ENCODE peak calls at places on chromosomes 12 and 14, in four cellular contexts. G is CD4-positive, alpha-beta memory T cell; R is NCI-H524; W is stimulated activated CD8-positive, alpha-beta memory T cell treated with anti-CD3 and anti-CD28 coated beads, Interleukin-15, amount 100 ng/mL, for 1 hour. A is an unnamed sample.

GRCh38 chr14:69475194-69475818 is 9.2 kb upstream of the PLEKHD1 start:
- DNase-seq in G (no peak), R (peak), W (no peak), A (no peak)

GRCh38 chr12:56931474-56931978 is 2.7 kb downstream of the SDR9C7 start:
- DNase-seq in G (no peak), R (no peak), W (no peak), A (no peak)

GRCh38 chr14:98685725-98686124 is 586.3 kb downstream of the BCL11B start:
- DNase-seq in G (no peak), R (no peak), W (no peak), A (no peak)

GRCh38 chr12:102602549-102602948 is 122.2 kb upstream of the IGF1 start:
- DNase-seq in G (no peak), R (no peak), W (no peak), A (no peak)

GRCh38 chr14:92832137-92832700 is 38.1 kb downstream of the GOLGA5 start:
- DNase-seq in G (no peak), R (no peak), W (no peak), A (no peak)

GRCh38 chr12:12718853-12719252 is 1.7 kb downstream of the CDKN1B start:
- DNase-seq in G (peak), R (no peak), W (no peak), A (no peak)

GRCh38 chr12:18794000-18794399 is 56.1 kb downstream of the CAPZA3 start:
- DNase-seq in G (no peak), R (no peak), W (no peak), A (no peak)

GRCh38 chr12:132881853-132882252 is 5.6 kb downstream of the CHFR start:
- DNase-seq in G (no peak), R (no peak), W (no peak), A (no peak)

GRCh38 chr14:56379956-56380355 is 199.6 kb upstream of the TMEM260 start:
- DNase-seq in G (no peak), R (no peak), W (no peak), A (no peak)

GRCh38 chr14:100698066-100698465 is 28.6 kb upstream of the DLK1 start:
- DNase-seq in G (no peak), R (no peak), W (no peak), A (no peak)

GRCh38 chr12:70721958-70722357 is 84.7 kb upstream of the PTPRB start:
- DNase-seq in G (no peak), R (no peak), W (no peak), A (no peak)

GRCh38 chr12:45244561-45245348 is 28.9 kb downstream of the ANO6 start:
- DNase-seq in G (peak), R (no peak), W (no peak), A (peak)

GRCh38 chr14:22084393-22085281 is 411.0 kb upstream of the OR4E1 start:
- DNase-seq in G (peak), R (peak), W (no peak), A (peak)

GRCh38 chr14:99381688-99382060 is 99.0 kb downstream of the SETD3 start:
- DNase-seq in G (no peak), R (no peak), W (no peak), A (no peak)